ENCODE peak calls at places on chromosome 6, in eight cellular contexts. W is lower lobe of right lung; Q is mucosa of descending colon; T is IMR-90; N is foreskin fibroblast; L is PC-3; H is GM06990; G is effector memory CD4-positive, alpha-beta T cell. E is an unnamed sample.

GRCh38 chr6:21900730-21901129 is 307.2 kb downstream of the SOX4 start:
- DNase-seq in G (no peak), T (peak; percentile 90), N (no peak), Q (no peak), L (peak; percentile 89), H (no peak), W (no peak), E (no peak)

GRCh38 chr6:20661721-20662120 is 127.5 kb downstream of the CDKAL1 start:
- DNase-seq in T (peak; percentile 50), Q (no peak), H (no peak), W (no peak), L (no peak), N (no peak), G (no peak), E (no peak)

GRCh38 chr6:149077208-149077607 is 240.3 kb upstream of the TAB2 start:
- DNase-seq in T (peak; percentile 92), H (no peak), G (no peak), W (no peak), Q (no peak), L (no peak), N (no peak), E (no peak)

GRCh38 chr6:158031445-158032353 is 50.0 kb downstream of the SYNJ2 start:
- DNase-seq in W (peak; percentile 82), H (no peak), G (peak; percentile 11), Q (peak; percentile 77), T (peak; percentile 89), L (no peak), N (peak; percentile 96), E (peak; percentile 76)

GRCh38 chr6:131660195-131660594 is 23.1 kb downstream of the ENPP3 start:
- DNase-seq in W (no peak), G (no peak), T (peak; percentile 78), L (peak; percentile 62), N (peak; percentile 47), Q (no peak), H (no peak), E (no peak)

GRCh38 chr6:11232968-11233626 is 629 bp upstream of the NEDD9 start:
- DNase-seq in T (peak; percentile 22), L (peak; percentile 39), G (no peak), W (no peak), N (no peak), H (no peak), Q (no peak), E (no peak)

GRCh38 chr6:159595173-159595572 is 97.9 kb downstream of the SOD2 start:
- DNase-seq in G (no peak), L (peak; percentile 84), Q (no peak), N (peak; percentile 74), W (no peak), T (peak; percentile 63), H (no peak), E (no peak)

GRCh38 chr6:19879663-19880062 is 42.5 kb downstream of the ID4 start:
- DNase-seq in Q (no peak), G (no peak), W (no peak), N (no peak), T (no peak), H (no peak), L (peak; percentile 37), E (no peak)

GRCh38 chr6:166942393-166943168 is 13.8 kb downstream of the RNASET2 start:
- DNase-seq in H (no peak), W (peak; percentile 62), L (no peak), Q (no peak), N (no peak), T (peak; percentile 46), G (peak; percentile 58), E (no peak)

GRCh38 chr6:14696367-14696766 is 549.5 kb upstream of the JARID2 start:
- DNase-seq in Q (no peak), H (no peak), G (no peak), N (no peak), T (peak; percentile 79), W (no peak), L (no peak), E (no peak)

GRCh38 chr6:37036146-37036545 is 30.7 kb downstream of the FGD2 start:
- DNase-seq in G (no peak), H (no peak), L (no peak), Q (peak; percentile 9), W (no peak), T (no peak), N (no peak), E (no peak)

GRCh38 chr6:125747589-125748533 is 1.6 kb upstream of the HEY2 start:
- DNase-seq in H (peak; percentile 45), G (no peak), W (peak; percentile 59), N (no peak), T (no peak), L (no peak), Q (peak; percentile 58), E (peak; percentile 71)

GRCh38 chr6:35650015-35650414 is 38.7 kb downstream of the FKBP5 start:
- DNase-seq in T (no peak), W (no peak), G (no peak), H (no peak), L (no peak), N (no peak), Q (no peak), E (no peak)

GRCh38 chr6:84645000-84645399 is 119.4 kb downstream of the TBX18 start:
- DNase-seq in N (peak; percentile 57), G (no peak), Q (no peak), H (no peak), T (peak; percentile 59), W (no peak), L (peak; percentile 82), E (no peak)

GRCh38 chr6:41785689-41786450 is 1.6 kb upstream of the TOMM6 start:
- DNase-seq in N (peak; percentile 6), T (no peak), Q (no peak), H (no peak), G (no peak), W (no peak), L (no peak), E (no peak)

GRCh38 chr6:140663772-140664171 is 1289.3 kb upstream of the CITED2 start:
- DNase-seq in L (no peak), Q (no peak), N (no peak), G (no peak), H (no peak), W (no peak), T (no peak), E (no peak)
- H3K4me3 ChIP-seq in L (no peak overlapping the region), Q (no peak overlapping the region), N (no peak overlapping the region), G (no peak overlapping the region), H (no peak overlapping the region), W (no peak overlapping the region), T (no peak overlapping the region), E (no peak overlapping the region)

GRCh38 chr6:137870744-137871247 is 3.7 kb downstream of the TNFAIP3 start:
- DNase-seq in W (no peak), N (no peak), T (peak; percentile 31), G (no peak), H (peak; percentile 35), Q (no peak), L (no peak), E (no peak)

GRCh38 chr6:137869781-137870180 is 2.7 kb downstream of the TNFAIP3 start:
- DNase-seq in G (no peak), T (no peak), H (no peak), L (no peak), W (no peak), N (no peak), Q (no peak), E (no peak)

GRCh38 chr6:137870286-137870685 is 3.2 kb downstream of the TNFAIP3 start:
- DNase-seq in H (no peak), L (no peak), Q (no peak), T (no peak), N (no peak), W (no peak), G (no peak), E (no peak)

GRCh38 chr6:137867685-137868509 is 838 bp downstream of the TNFAIP3 start:
- DNase-seq in L (peak; percentile 22), G (no peak), H (peak; percentile 61), T (peak; percentile 37), W (peak; percentile 53), N (no peak), Q (peak; percentile 69), E (peak; percentile 67)

DNA sequence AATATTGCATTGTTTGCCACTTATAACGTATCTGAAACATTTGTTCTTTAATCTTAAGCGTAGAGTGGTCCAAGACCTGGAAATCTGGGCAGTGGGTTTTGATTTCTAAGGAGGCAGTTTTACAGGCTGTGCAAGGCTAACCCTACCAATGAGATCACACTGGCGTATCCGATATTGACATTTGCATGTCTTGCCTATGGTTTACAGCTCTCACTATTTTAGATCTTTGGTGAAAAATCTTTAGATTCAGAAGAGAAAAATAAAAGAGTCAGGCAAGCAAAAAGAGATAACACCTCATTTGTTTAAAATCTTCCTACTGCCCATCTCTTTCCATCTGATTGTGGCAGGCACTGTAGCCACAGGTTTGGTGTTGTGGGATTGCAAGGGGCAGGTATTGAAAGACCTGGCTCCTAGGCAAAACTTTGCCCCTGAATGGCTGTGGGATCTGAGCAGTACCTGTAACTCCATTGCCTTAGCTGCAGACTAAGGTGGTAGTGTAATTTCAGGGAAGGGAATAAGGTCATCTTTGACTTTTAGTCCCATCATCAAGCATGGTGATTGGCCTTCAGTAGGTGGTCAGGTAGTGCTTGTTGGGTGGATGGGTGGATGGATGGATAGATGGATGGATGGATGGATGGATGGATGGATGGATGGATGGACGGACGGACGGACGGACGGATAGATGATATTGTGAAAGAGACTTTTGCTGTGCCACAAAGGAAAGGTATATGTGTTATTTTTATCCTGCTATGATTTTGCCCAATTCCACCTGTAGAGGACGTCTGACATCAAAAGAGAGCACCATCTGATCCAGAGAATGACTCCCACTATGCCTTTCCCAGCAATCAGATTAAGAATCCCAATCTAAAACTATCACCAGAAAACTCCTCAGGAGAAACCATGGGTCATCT is 1.9 kb downstream of the TNFAIP3 start:
- DNase-seq in Q (no peak), L (peak; percentile 14), G (no peak), N (no peak), W (no peak), T (no peak), H (no peak), E (no peak)
- H3K4me3 ChIP-seq in Q (no peak overlapping the region), L (peak overlapping the region; percentile 90), G (peak overlapping the region; percentile 97), N (peak overlapping the region; percentile 95), W (peak overlapping the region; percentile 92), T (peak overlapping the region; percentile 88), H (peak overlapping the region; percentile 95), E (peak overlapping the region; percentile 96)

GRCh38 chr6:170286934-170287265 is 4.0 kb downstream of the DLL1 start:
- DNase-seq in Q (no peak), H (no peak), G (no peak), W (no peak), T (no peak), N (no peak), L (no peak), E (no peak)
- H3K4me3 ChIP-seq in Q (no peak overlapping the region), H (no peak overlapping the region), G (no peak overlapping the region), W (peak overlapping the region; percentile 21), T (no peak overlapping the region), N (no peak overlapping the region), L (no peak overlapping the region), E (peak overlapping the region; percentile 81)

DNA sequence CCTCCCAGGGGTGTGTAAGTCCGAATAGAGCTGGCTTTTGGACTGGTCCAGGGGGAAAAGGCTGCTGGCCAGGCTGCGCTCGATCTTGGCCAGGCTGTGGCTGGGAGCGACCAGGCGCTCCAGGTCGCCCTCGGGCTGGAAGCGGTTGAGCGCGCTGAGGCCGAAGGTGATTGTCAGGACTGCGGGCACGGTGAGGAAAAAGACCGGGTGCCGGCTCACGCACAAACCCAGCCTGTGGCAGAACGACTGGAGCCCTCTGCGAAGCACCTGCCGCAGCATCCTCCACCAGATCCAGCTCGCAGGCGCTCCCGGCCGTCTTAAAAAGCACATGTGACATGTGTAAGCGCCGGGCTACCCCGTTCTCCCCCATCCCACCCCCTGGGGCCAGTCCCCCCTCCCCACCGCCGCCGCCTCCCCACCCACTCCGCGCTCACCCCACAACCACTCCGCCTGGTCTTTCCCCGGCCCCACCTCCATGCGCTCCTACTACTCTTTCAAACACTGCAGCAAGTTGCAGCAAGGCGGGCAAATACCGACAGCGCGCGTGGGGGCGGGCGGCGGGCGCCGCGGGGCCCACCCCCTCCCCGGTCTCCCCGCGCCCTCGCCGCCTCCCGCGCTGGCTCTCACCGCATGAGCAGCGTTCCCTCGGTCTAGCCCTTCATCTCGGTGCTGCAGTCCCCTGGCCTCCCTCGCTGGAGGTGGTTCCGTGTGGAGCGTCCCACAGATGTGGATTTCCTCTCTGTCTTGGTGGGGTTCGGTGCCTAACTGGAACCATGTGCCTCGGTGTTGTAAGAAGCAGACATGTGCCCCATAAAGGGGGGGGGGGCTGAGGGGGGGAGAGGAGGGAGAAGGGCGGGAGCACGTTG is 42.4 kb downstream of the PTCHD4 start:
- DNase-seq in Q (no peak), N (no peak), T (no peak), H (peak; percentile 8), W (no peak), L (no peak), G (no peak), E (peak; percentile 63)
- H3K4me3 ChIP-seq in Q (no peak overlapping the region), N (no peak overlapping the region), T (peak overlapping the region; percentile 37), H (no peak overlapping the region), W (peak overlapping the region; percentile 43), L (no peak overlapping the region), G (no peak overlapping the region), E (peak overlapping the region; percentile 29)

E was measured in upper lobe of right lung.